ENCODE peak calls at places on chromosomes 4 and X, in four cellular contexts. I is CD8-positive, alpha-beta T cell; T is RWPE1; J is IMR-90. L is an unnamed sample.

GRCh38 chr4:41505161-41505653 is 32.8 kb upstream of the LIMCH1 start:
- DNase-seq in I (no peak), T (no peak), J (no peak), L (no peak)

GRCh38 chr4:41427306-41427882 is 110.6 kb upstream of the LIMCH1 start:
- DNase-seq in I (no peak), T (no peak), J (no peak), L (no peak)

GRCh38 chr4:186553717-186554116 is 1.6 kb downstream of the MTNR1A start:
- DNase-seq in I (no peak), T (no peak), J (no peak), L (no peak)

GRCh38 chr4:64174247-64174882 is 234.9 kb downstream of the TECRL start:
- DNase-seq in I (no peak), T (no peak), J (no peak), L (no peak)

GRCh38 chr4:98745372-98745771 is 87.0 kb upstream of the TSPAN5 start:
- DNase-seq in I (no peak), T (no peak), J (peak; percentile 15), L (no peak)

GRCh38 chr4:155025762-155026457 is 182.5 kb upstream of the NPY2R start:
- DNase-seq in I (no peak), T (peak; percentile 4), J (no peak), L (peak; percentile 13)

GRCh38 chr4:82528868-82529267 is 32.9 kb downstream of the TMEM150C start:
- DNase-seq in I (no peak), T (no peak), J (no peak), L (no peak)

GRCh38 chr4:152243890-152244595 is 291.8 kb downstream of the FBXW7 start:
- DNase-seq in I (no peak), T (no peak), J (no peak), L (peak; percentile 38)

GRCh38 chr4:15965325-15965724 is 2.4 kb upstream of the FGFBP2 start:
- DNase-seq in I (no peak), T (no peak), J (no peak), L (no peak)

GRCh38 chr4:155403886-155404285 is 27.1 kb upstream of the MAP9 start:
- DNase-seq in I (no peak), T (peak; percentile 45), J (peak; percentile 72), L (peak; percentile 68)

GRCh38 chrX:49850028-49850427 is 20.9 kb downstream of the PAGE4 start:
- DNase-seq in I (no peak), T (no peak), J (no peak), L (no peak)

GRCh38 chr4:157895205-157895604 is 277.6 kb downstream of the GASK1B start:
- DNase-seq in I (no peak), T (no peak), J (no peak), L (no peak)

GRCh38 chrX:45771560-45772340 is 571.1 kb upstream of the DIPK2B start:
- DNase-seq in I (peak; percentile 65), T (no peak), J (peak; percentile 80), L (peak; percentile 59)

GRCh38 chrX:4671344-4671743 is 957.9 kb upstream of the PRKX start:
- DNase-seq in I (no peak), T (no peak), J (no peak), L (no peak)

DNA sequence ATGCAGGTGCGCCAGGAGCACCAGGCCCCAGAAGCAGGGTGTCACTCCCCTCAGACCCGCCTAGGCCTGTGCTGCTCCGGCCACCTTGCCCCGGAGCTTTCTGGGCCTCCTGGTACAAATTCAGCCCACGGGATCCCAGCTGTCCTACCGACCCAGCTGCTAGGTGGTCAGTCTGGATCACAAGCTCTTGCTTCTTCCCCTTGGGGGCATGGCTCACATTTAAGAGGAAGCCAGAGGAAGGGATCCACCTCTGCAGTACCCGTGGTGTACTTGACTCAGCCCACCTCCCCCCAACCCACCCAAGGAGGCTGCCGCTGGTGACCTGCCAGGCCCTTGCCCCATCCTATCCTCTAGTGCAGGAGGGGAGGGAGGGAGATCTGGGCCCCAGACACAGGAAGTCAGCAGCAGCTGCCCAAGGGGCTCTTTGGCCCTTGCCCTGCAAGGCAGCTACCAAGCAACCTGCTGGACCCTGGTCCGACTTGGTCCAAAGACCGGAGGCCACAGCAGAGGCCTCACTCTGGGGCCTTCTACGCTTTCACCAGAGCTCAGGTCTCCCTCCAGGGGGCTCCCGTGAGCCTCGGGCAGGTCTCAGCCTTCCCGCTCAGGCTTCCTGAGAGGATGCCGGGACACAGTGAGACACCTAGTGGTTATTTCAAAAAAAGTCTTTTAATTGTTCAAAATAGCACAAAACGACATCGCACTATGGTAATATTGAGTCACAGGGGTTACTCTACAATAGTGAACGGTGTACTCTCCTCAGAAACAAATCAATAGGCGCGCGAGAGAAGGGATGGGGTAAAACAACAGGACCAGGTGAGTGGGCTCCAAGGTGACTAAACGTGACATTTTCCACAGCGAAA is 2.7 kb upstream of the RENBP start:
- DNase-seq in I (peak; percentile 82), T (peak; percentile 52), J (peak; percentile 68), L (peak; percentile 69)
- TF ChIP-seq CTCF in I (peak; percentile 71), T (peak; percentile 74), J (peak; percentile 89), L (peak; percentile 83)

DNA sequence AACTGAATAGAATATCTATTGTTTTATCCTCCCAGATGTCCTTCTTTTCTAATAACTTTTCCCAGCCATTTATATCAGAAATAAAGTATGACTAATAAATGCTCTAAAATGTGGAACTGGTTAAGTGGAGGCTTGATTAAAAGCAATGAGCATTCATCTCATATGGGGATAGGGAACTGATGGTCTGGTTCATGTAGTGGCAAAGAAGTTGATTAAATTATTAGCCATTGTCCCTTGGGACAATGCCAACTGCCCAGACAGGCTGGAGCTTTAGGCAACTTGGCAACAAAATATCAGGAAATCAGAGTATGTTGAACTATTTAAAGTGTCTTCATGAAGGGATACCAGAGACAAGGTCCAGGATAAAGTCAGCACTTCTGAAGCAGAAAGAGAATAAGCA is 24.2 kb downstream of the TRO start:
- DNase-seq in I (no peak), T (no peak), J (no peak), L (no peak)
- TF ChIP-seq CTCF in I (no peak), T (no peak), J (no peak), L (no peak)

GRCh38 chrX:66203114-66203513 is 39.1 kb downstream of the HEPH start:
- DNase-seq in I (no peak), T (no peak), J (no peak), L (no peak)

GRCh38 chrX:66200050-66200664 is 36.1 kb downstream of the HEPH start:
- DNase-seq in I (no peak), T (no peak), J (no peak), L (no peak)

GRCh38 chrX:66200855-66201795 is 37.1 kb downstream of the HEPH start:
- DNase-seq in I (no peak), T (no peak), J (peak; percentile 17), L (peak; percentile 8)
- TF ChIP-seq CTCF in I (no peak), T (peak; percentile 27), J (peak; percentile 47), L (no peak)

GRCh38 chr4:104693601-104694201 is 199.0 kb upstream of the CXXC4 start:
- DNase-seq in I (no peak), T (peak; percentile 21), J (peak; percentile 21), L (peak; percentile 26)
- TF ChIP-seq CTCF in I (no peak), T (peak; percentile 54), J (peak; percentile 31), L (peak; percentile 32)

DNA sequence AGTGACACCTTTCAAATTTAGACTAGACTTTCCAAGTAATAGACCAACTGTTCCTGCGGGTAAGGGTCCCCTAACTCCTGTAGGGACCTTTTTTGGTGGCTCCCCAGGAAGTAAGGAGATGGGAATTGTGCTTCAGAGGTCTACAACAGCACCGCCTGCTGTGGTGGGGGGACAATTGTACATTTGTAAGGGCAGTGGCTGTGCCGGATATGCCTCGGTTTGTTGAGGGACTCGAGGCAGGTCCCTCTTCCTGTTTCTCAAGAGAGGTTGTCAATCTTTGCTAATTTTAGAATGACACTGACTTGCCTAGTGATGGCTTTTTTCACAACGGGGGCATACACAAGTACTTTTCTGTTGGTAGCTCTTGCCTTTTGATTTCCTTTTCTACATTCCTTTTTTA is 15.5 kb upstream of the HSD17B11 start:
- DNase-seq in I (no peak), T (no peak), J (no peak), L (no peak)
- TF ChIP-seq CTCF in I (no peak), T (no peak), J (no peak), L (no peak)